ENCODE peak calls at places on chromosome 18, in five cellular contexts. One of them, this sample, is unnamed.

GRCh38 chr18:31329787-31330438 is 12.0 kb downstream of the DSG1 start:
- DNase-seq in OCI-LY7: no peak
- DNase-seq in AG04450: no peak
- DNase-seq in coronary artery: no peak
- DNase-seq in IMR-90: no peak
- DNase-seq in this sample: no peak

GRCh38 chr18:21599585-21600525 is 649 bp downstream of the ESCO1 start:
- DNase-seq in OCI-LY7: peak
- DNase-seq in AG04450: no peak
- DNase-seq in coronary artery: no peak
- DNase-seq in IMR-90: peak
- DNase-seq in this sample: no peak

GRCh38 chr18:12036201-12036751 is 55.0 kb downstream of the IMPA2 start:
- DNase-seq in OCI-LY7: no peak
- DNase-seq in AG04450: no peak
- DNase-seq in coronary artery: peak
- DNase-seq in IMR-90: no peak
- DNase-seq in this sample: no peak

GRCh38 chr18:53219853-53220252 is 879.9 kb downstream of the DCC start:
- DNase-seq in OCI-LY7: no peak
- DNase-seq in AG04450: no peak
- DNase-seq in coronary artery: no peak
- DNase-seq in IMR-90: no peak
- DNase-seq in this sample: no peak

GRCh38 chr18:61459896-61460295 is 126.7 kb downstream of the CDH20 start:
- DNase-seq in OCI-LY7: no peak
- DNase-seq in AG04450: no peak
- DNase-seq in coronary artery: no peak
- DNase-seq in IMR-90: no peak
- DNase-seq in this sample: no peak

GRCh38 chr18:23596183-23596582 is 9.9 kb upstream of the NPC1 start:
- DNase-seq in OCI-LY7: peak
- DNase-seq in AG04450: no peak
- DNase-seq in coronary artery: no peak
- DNase-seq in IMR-90: no peak
- DNase-seq in this sample: no peak

GRCh38 chr18:58886864-58887612 is 22.4 kb downstream of the ZNF532 start:
- DNase-seq in OCI-LY7: no peak
- DNase-seq in AG04450: no peak
- DNase-seq in coronary artery: no peak
- DNase-seq in IMR-90: no peak
- DNase-seq in this sample: no peak

GRCh38 chr18:57575542-57575941 is 11.0 kb downstream of the FECH start:
- DNase-seq in OCI-LY7: no peak
- DNase-seq in AG04450: no peak
- DNase-seq in coronary artery: no peak
- DNase-seq in IMR-90: no peak
- DNase-seq in this sample: no peak

GRCh38 chr18:43875496-43875895 is 598.2 kb upstream of the SYT4 start:
- DNase-seq in OCI-LY7: no peak
- DNase-seq in AG04450: no peak
- DNase-seq in coronary artery: no peak
- DNase-seq in IMR-90: no peak
- DNase-seq in this sample: no peak

GRCh38 chr18:75966431-75966830 is 528.6 kb downstream of the ZNF516 start:
- DNase-seq in OCI-LY7: no peak
- DNase-seq in AG04450: no peak
- DNase-seq in coronary artery: no peak
- DNase-seq in IMR-90: no peak
- DNase-seq in this sample: no peak
- TF ChIP-seq CTCF in OCI-LY7: no peak
- TF ChIP-seq CTCF in AG04450: no peak
- TF ChIP-seq CTCF in coronary artery: no peak
- TF ChIP-seq CTCF in IMR-90: no peak
- TF ChIP-seq CTCF in this sample: no peak

GRCh38 chr18:6054443-6054842 is 159.1 kb upstream of the TMEM200C start:
- DNase-seq in OCI-LY7: no peak
- DNase-seq in AG04450: no peak
- DNase-seq in coronary artery: no peak
- DNase-seq in IMR-90: no peak
- DNase-seq in this sample: no peak

GRCh38 chr18:6055711-6056110 is 160.4 kb upstream of the TMEM200C start:
- DNase-seq in OCI-LY7: no peak
- DNase-seq in AG04450: peak
- DNase-seq in coronary artery: no peak
- DNase-seq in IMR-90: peak
- DNase-seq in this sample: no peak

GRCh38 chr18:6057604-6058003 is 162.3 kb upstream of the TMEM200C start:
- DNase-seq in OCI-LY7: no peak
- DNase-seq in AG04450: no peak
- DNase-seq in coronary artery: no peak
- DNase-seq in IMR-90: peak
- DNase-seq in this sample: no peak

GRCh38 chr18:6058941-6059340 is 163.6 kb upstream of the TMEM200C start:
- DNase-seq in OCI-LY7: no peak
- DNase-seq in AG04450: peak
- DNase-seq in coronary artery: no peak
- DNase-seq in IMR-90: peak
- DNase-seq in this sample: no peak

DNA sequence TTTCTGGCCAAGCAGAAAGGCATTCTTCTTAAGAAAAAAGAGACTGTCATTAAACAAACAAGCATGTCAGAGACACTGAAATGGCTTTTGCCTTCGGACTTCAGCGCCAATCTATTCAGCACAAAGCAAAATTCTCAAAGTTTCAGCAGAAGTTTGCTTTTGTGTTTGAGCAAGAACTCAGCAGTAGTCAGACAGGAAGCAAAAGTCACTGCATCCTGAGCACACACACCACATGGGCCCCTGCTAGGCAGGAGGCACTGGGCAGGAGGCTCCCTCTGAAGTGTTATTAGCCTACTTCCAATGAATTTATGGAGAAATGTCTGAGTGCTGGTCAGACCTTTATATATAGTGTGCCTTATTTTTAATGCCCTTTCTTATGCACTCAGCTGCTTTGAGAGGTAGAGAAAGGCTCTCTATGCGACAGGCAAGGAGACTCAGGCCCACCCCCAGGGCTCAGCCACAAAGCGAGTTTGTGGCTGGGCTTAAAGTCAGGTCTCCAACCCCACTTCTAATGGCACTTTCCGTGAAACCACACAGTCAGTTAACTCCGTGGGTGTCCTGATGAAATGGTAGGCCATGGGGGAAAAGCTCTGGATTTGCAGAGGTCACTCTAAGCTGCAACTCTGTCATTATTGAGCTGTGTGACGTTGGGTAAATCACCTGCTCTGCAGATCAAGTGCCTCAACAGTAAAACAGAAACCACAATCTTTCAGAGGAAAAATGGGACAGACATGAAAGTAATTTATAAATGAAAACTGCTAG is 161.0 kb upstream of the TMEM200C start:
- DNase-seq in OCI-LY7: no peak
- DNase-seq in AG04450: peak
- DNase-seq in coronary artery: no peak
- DNase-seq in IMR-90: peak
- DNase-seq in this sample: no peak
- H3K4me3 ChIP-seq in OCI-LY7: no peak
- H3K4me3 ChIP-seq in AG04450: no peak
- H3K4me3 ChIP-seq in coronary artery: no peak
- H3K4me3 ChIP-seq in IMR-90: no peak
- H3K4me3 ChIP-seq in this sample: no peak

GRCh38 chr18:55830490-55830889 is 242.5 kb upstream of the TCF4 start:
- DNase-seq in OCI-LY7: no peak
- DNase-seq in AG04450: no peak
- DNase-seq in coronary artery: no peak
- DNase-seq in IMR-90: no peak
- DNase-seq in this sample: no peak
- TF ChIP-seq CTCF in OCI-LY7: no peak
- TF ChIP-seq CTCF in AG04450: no peak
- TF ChIP-seq CTCF in coronary artery: no peak
- TF ChIP-seq CTCF in IMR-90: no peak
- TF ChIP-seq CTCF in this sample: no peak

GRCh38 chr18:67916142-67916541 is 399.6 kb upstream of the DSEL start:
- DNase-seq in OCI-LY7: no peak
- DNase-seq in AG04450: no peak
- DNase-seq in coronary artery: no peak
- DNase-seq in IMR-90: peak
- DNase-seq in this sample: no peak
- H3K4me3 ChIP-seq in OCI-LY7: no peak
- H3K4me3 ChIP-seq in AG04450: no peak
- H3K4me3 ChIP-seq in coronary artery: no peak
- H3K4me3 ChIP-seq in IMR-90: no peak
- H3K4me3 ChIP-seq in this sample: no peak

GRCh38 chr18:70448588-70448987 is 159.7 kb downstream of the SOCS6 start:
- DNase-seq in OCI-LY7: no peak
- DNase-seq in AG04450: no peak
- DNase-seq in coronary artery: no peak
- DNase-seq in IMR-90: no peak
- DNase-seq in this sample: no peak

GRCh38 chr18:70453058-70453775 is 164.4 kb downstream of the SOCS6 start:
- DNase-seq in OCI-LY7: no peak
- DNase-seq in AG04450: no peak
- DNase-seq in coronary artery: no peak
- DNase-seq in IMR-90: peak
- DNase-seq in this sample: no peak

GRCh38 chr18:70452501-70452900 is 163.7 kb downstream of the SOCS6 start:
- DNase-seq in OCI-LY7: no peak
- DNase-seq in AG04450: no peak
- DNase-seq in coronary artery: no peak
- DNase-seq in IMR-90: no peak
- DNase-seq in this sample: no peak

GRCh38 chr18:70454705-70455322 is 166.0 kb downstream of the SOCS6 start:
- DNase-seq in OCI-LY7: peak
- DNase-seq in AG04450: peak
- DNase-seq in coronary artery: no peak
- DNase-seq in IMR-90: peak
- DNase-seq in this sample: peak

DNA sequence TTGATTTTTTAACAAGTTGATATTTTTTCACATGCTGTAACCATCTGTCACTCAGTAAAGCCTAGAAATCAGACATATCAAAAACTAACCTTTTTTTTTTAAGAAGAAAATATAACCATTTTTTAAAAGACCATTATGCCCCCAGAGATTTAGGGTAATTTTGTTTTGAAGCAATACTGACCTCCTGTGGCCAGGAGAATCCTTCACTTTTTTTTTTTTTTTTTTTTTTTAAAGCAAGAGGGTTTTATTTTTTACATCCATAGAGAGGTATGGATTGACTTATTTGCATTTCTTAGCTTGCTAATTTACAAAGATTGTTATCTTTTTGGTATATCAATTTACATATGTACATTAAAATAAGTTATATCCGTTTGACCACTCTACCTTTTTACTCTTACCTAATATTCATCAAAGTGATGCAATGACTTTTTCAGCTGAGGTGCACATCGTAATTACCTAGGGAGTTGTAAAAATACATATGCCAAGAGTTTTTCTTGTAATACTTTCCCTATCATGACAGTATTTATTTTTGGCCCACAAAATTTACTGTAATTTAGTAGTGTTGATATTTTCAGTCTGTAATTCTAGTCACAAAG is 161.9 kb downstream of the SOCS6 start:
- DNase-seq in OCI-LY7: no peak
- DNase-seq in AG04450: no peak
- DNase-seq in coronary artery: no peak
- DNase-seq in IMR-90: peak
- DNase-seq in this sample: no peak
- TF ChIP-seq CTCF in OCI-LY7: peak
- TF ChIP-seq CTCF in AG04450: peak
- TF ChIP-seq CTCF in coronary artery: no peak
- TF ChIP-seq CTCF in IMR-90: peak
- TF ChIP-seq CTCF in this sample: peak

DNA sequence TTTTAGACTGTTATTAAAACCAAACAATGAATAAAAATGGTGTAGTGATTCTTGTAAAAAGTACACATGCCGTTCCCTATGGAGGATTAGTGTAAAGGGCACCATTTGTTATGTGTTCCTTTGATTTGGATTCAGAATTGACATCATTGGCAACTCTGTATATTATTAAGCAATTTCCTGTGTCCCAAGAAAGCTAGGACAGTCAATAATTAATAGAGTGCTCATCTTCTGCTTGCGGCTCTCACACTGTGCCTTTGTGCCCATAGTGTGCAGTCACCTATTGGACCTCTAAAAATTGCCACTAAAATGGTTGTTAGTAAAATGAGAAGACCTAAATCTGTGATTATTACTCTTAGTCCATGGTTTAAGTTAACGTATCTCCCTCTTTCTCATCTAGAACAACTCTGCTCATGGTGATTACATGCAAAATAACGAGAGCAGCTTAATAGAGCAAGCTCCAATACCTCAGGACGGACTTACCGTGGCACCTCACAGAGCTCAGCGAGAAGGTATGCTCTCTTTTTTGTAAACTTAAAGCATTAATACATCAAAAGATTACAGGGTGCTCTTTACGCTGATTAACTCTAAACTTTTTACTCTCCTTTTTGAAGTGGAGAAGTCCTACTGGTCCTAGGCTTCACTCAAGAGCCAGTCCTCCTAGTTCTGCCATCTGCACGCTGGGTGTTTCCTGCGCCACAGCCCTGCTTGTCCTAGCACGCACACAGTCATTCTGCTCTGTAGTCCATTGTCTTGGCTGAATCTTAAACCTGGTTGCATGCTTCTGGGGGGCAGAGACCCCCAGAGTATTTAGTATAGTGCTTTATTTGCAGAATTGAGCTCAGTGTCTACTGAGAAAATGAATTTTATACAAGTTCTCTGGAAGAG is 16.7 kb downstream of the ZCCHC2 start:
- DNase-seq in OCI-LY7: no peak
- DNase-seq in AG04450: no peak
- DNase-seq in coronary artery: no peak
- DNase-seq in IMR-90: no peak
- DNase-seq in this sample: no peak
- H3K4me3 ChIP-seq in OCI-LY7: no peak
- H3K4me3 ChIP-seq in AG04450: no peak
- H3K4me3 ChIP-seq in coronary artery: no peak
- H3K4me3 ChIP-seq in IMR-90: no peak
- H3K4me3 ChIP-seq in this sample: no peak

GRCh38 chr18:25066536-25066935 is 285.4 kb downstream of the ZNF521 start:
- DNase-seq in OCI-LY7: no peak
- DNase-seq in AG04450: no peak
- DNase-seq in coronary artery: no peak
- DNase-seq in IMR-90: peak
- DNase-seq in this sample: no peak
- TF ChIP-seq CTCF in OCI-LY7: no peak
- TF ChIP-seq CTCF in AG04450: no peak
- TF ChIP-seq CTCF in coronary artery: no peak
- TF ChIP-seq CTCF in IMR-90: no peak
- TF ChIP-seq CTCF in this sample: no peak

This sample was measured in GM12864.